ENCODE peak calls at places on chromosomes 1 and 21, in nine cellular contexts. One of them, this sample, is unnamed.

GRCh38 chr21:38223893-38224540 is 32.8 kb upstream of the KCNJ15 start:
- DNase-seq in coronary artery: no peak
- DNase-seq in RWPE2: no peak
- DNase-seq in PC-9: no peak
- DNase-seq in psoas muscle: no peak
- DNase-seq in heart right ventricle: no peak
- DNase-seq in CD8-positive, alpha-beta memory T cell: no peak
- DNase-seq in uterus: no peak
- DNase-seq in heart left ventricle: no peak
- DNase-seq in this sample: no peak

GRCh38 chr1:39900662-39901485 is 843 bp downstream of the MYCL start:
- DNase-seq in coronary artery: no peak
- DNase-seq in RWPE2: no peak
- DNase-seq in PC-9: peak
- DNase-seq in psoas muscle: no peak
- DNase-seq in heart right ventricle: peak
- DNase-seq in CD8-positive, alpha-beta memory T cell: no peak
- DNase-seq in uterus: no peak
- DNase-seq in heart left ventricle: peak
- DNase-seq in this sample: peak

GRCh38 chr1:161725888-161726630 is 4.7 kb downstream of the FCRLB start:
- DNase-seq in coronary artery: peak
- DNase-seq in RWPE2: peak
- DNase-seq in PC-9: peak
- DNase-seq in psoas muscle: peak
- DNase-seq in heart right ventricle: peak
- DNase-seq in CD8-positive, alpha-beta memory T cell: peak
- DNase-seq in uterus: peak
- DNase-seq in heart left ventricle: peak
- DNase-seq in this sample: peak

GRCh38 chr1:11324562-11324961 is 51.6 kb downstream of the UBIAD1 start:
- DNase-seq in coronary artery: no peak
- DNase-seq in RWPE2: no peak
- DNase-seq in PC-9: no peak
- DNase-seq in psoas muscle: no peak
- DNase-seq in heart right ventricle: no peak
- DNase-seq in CD8-positive, alpha-beta memory T cell: no peak
- DNase-seq in uterus: no peak
- DNase-seq in heart left ventricle: no peak
- DNase-seq in this sample: no peak

GRCh38 chr1:62433861-62434611 is 2.8 kb upstream of the USP1 start:
- DNase-seq in coronary artery: no peak
- DNase-seq in RWPE2: no peak
- DNase-seq in PC-9: no peak
- DNase-seq in psoas muscle: no peak
- DNase-seq in heart right ventricle: no peak
- DNase-seq in CD8-positive, alpha-beta memory T cell: no peak
- DNase-seq in uterus: no peak
- DNase-seq in heart left ventricle: no peak
- DNase-seq in this sample: no peak

GRCh38 chr1:89407355-89407754 is 43.5 kb downstream of the GBP6 start:
- DNase-seq in coronary artery: no peak
- DNase-seq in RWPE2: no peak
- DNase-seq in PC-9: no peak
- DNase-seq in psoas muscle: no peak
- DNase-seq in heart right ventricle: no peak
- DNase-seq in CD8-positive, alpha-beta memory T cell: no peak
- DNase-seq in uterus: no peak
- DNase-seq in heart left ventricle: no peak
- DNase-seq in this sample: no peak

GRCh38 chr1:155300553-155301329 is 497 bp downstream of the PKLR start:
- DNase-seq in coronary artery: no peak
- DNase-seq in RWPE2: no peak
- DNase-seq in PC-9: no peak
- DNase-seq in psoas muscle: no peak
- DNase-seq in heart right ventricle: no peak
- DNase-seq in CD8-positive, alpha-beta memory T cell: no peak
- DNase-seq in uterus: no peak
- DNase-seq in heart left ventricle: no peak
- DNase-seq in this sample: no peak

GRCh38 chr1:63747445-63747844 is 26.4 kb upstream of the ROR1 start:
- DNase-seq in coronary artery: no peak
- DNase-seq in RWPE2: no peak
- DNase-seq in PC-9: no peak
- DNase-seq in psoas muscle: no peak
- DNase-seq in heart right ventricle: peak
- DNase-seq in CD8-positive, alpha-beta memory T cell: no peak
- DNase-seq in uterus: no peak
- DNase-seq in heart left ventricle: no peak
- DNase-seq in this sample: no peak

GRCh38 chr1:218499021-218499691 is 154.0 kb downstream of the TGFB2 start:
- DNase-seq in coronary artery: no peak
- DNase-seq in RWPE2: no peak
- DNase-seq in PC-9: peak
- DNase-seq in psoas muscle: no peak
- DNase-seq in heart right ventricle: no peak
- DNase-seq in CD8-positive, alpha-beta memory T cell: no peak
- DNase-seq in uterus: no peak
- DNase-seq in heart left ventricle: no peak
- DNase-seq in this sample: no peak

GRCh38 chr1:53634571-53634979 is 104.4 kb downstream of the GLIS1 start:
- DNase-seq in coronary artery: peak
- DNase-seq in RWPE2: peak
- DNase-seq in PC-9: no peak
- DNase-seq in psoas muscle: no peak
- DNase-seq in heart right ventricle: no peak
- DNase-seq in CD8-positive, alpha-beta memory T cell: no peak
- DNase-seq in uterus: no peak
- DNase-seq in heart left ventricle: peak
- DNase-seq in this sample: no peak

GRCh38 chr1:53172751-53173498 is 23.7 kb upstream of the CPT2 start:
- DNase-seq in coronary artery: peak
- DNase-seq in RWPE2: no peak
- DNase-seq in PC-9: no peak
- DNase-seq in psoas muscle: no peak
- DNase-seq in heart right ventricle: no peak
- DNase-seq in CD8-positive, alpha-beta memory T cell: no peak
- DNase-seq in uterus: no peak
- DNase-seq in heart left ventricle: no peak
- DNase-seq in this sample: no peak

GRCh38 chr1:43704838-43705237 is 2.5 kb upstream of the ST3GAL3 start:
- DNase-seq in coronary artery: no peak
- DNase-seq in RWPE2: no peak
- DNase-seq in PC-9: no peak
- DNase-seq in psoas muscle: peak
- DNase-seq in heart right ventricle: peak
- DNase-seq in CD8-positive, alpha-beta memory T cell: no peak
- DNase-seq in uterus: no peak
- DNase-seq in heart left ventricle: no peak
- DNase-seq in this sample: no peak

GRCh38 chr1:221149111-221149510 is 269.9 kb downstream of the HLX start:
- DNase-seq in coronary artery: no peak
- DNase-seq in RWPE2: no peak
- DNase-seq in PC-9: no peak
- DNase-seq in psoas muscle: no peak
- DNase-seq in heart right ventricle: no peak
- DNase-seq in CD8-positive, alpha-beta memory T cell: no peak
- DNase-seq in uterus: no peak
- DNase-seq in heart left ventricle: no peak
- DNase-seq in this sample: no peak

GRCh38 chr1:173867141-173867752 is 542 bp downstream of the GAS5 start:
- DNase-seq in coronary artery: no peak
- DNase-seq in RWPE2: no peak
- DNase-seq in PC-9: no peak
- DNase-seq in psoas muscle: no peak
- DNase-seq in heart right ventricle: peak
- DNase-seq in CD8-positive, alpha-beta memory T cell: no peak
- DNase-seq in uterus: no peak
- DNase-seq in heart left ventricle: no peak
- DNase-seq in this sample: no peak

GRCh38 chr1:176803042-176803441 is 340.1 kb downstream of the PAPPA2 start:
- DNase-seq in coronary artery: no peak
- DNase-seq in RWPE2: no peak
- DNase-seq in PC-9: no peak
- DNase-seq in psoas muscle: no peak
- DNase-seq in heart right ventricle: no peak
- DNase-seq in CD8-positive, alpha-beta memory T cell: no peak
- DNase-seq in uterus: no peak
- DNase-seq in heart left ventricle: no peak
- DNase-seq in this sample: no peak

GRCh38 chr21:21324297-21324696 is 326.1 kb downstream of the NCAM2 start:
- DNase-seq in coronary artery: no peak
- DNase-seq in RWPE2: no peak
- DNase-seq in PC-9: no peak
- DNase-seq in psoas muscle: no peak
- DNase-seq in heart right ventricle: no peak
- DNase-seq in CD8-positive, alpha-beta memory T cell: no peak
- DNase-seq in uterus: no peak
- DNase-seq in heart left ventricle: no peak
- DNase-seq in this sample: no peak

GRCh38 chr1:147169171-147169570 is 3.1 kb downstream of the PRKAB2 start:
- DNase-seq in coronary artery: no peak
- DNase-seq in RWPE2: no peak
- DNase-seq in PC-9: no peak
- DNase-seq in psoas muscle: no peak
- DNase-seq in heart right ventricle: no peak
- DNase-seq in CD8-positive, alpha-beta memory T cell: no peak
- DNase-seq in uterus: no peak
- DNase-seq in heart left ventricle: no peak
- DNase-seq in this sample: no peak
- H3K27ac ChIP-seq in coronary artery: no peak
- H3K27ac ChIP-seq in RWPE2: peak
- H3K27ac ChIP-seq in PC-9: no peak
- H3K27ac ChIP-seq in psoas muscle: peak
- H3K27ac ChIP-seq in heart right ventricle: no peak
- H3K27ac ChIP-seq in CD8-positive, alpha-beta memory T cell: no peak
- H3K27ac ChIP-seq in uterus: peak
- H3K27ac ChIP-seq in heart left ventricle: no peak
- H3K27ac ChIP-seq in this sample: no peak

DNA sequence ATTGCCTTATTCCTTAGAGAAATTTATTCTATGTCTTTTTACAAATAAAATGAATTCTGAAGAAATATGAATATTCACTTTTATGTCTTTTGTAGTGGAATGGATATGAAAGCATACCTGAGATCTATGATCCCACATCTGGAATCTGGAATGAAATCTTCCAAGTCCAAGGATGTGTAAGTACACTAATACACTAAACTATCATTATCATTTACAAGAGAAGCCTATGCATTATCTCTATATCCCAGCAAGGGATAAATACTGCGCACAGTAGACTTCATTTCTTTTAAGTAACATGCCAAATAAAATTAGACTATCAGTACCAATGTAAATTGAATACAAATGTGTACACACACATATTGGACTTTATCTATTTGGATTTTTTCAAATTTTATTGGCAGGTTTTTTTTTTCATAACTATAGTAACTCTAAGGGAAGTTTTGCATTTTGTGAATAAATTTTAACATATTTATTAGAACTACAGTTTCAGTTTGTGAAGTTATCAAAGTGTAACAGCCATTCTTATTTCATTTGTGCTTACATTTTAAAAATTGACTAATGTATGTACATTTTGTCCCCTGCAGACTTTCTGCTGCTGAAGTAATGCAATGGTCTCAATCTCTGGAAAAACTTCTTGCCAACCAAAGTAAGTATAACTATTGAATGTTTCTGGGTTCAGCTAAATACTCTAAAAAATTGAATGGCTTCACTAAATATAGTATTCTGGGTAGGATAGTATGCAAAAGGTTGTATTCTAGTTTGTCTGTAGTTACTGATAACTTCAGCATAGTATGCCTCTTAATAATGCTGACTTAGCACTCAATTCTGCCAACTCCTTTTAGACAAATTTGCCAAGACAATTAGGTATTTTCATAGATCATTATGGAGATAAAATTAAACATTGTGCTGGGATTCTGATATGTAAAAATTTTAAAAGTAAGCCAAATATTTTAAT is 894 bp downstream of the RGS1 start:
- DNase-seq in coronary artery: no peak
- DNase-seq in RWPE2: no peak
- DNase-seq in PC-9: no peak
- DNase-seq in psoas muscle: no peak
- DNase-seq in heart right ventricle: no peak
- DNase-seq in CD8-positive, alpha-beta memory T cell: no peak
- DNase-seq in uterus: no peak
- DNase-seq in heart left ventricle: no peak
- DNase-seq in this sample: no peak
- H3K4me3 ChIP-seq in coronary artery: no peak
- H3K4me3 ChIP-seq in RWPE2: no peak
- H3K4me3 ChIP-seq in PC-9: no peak
- H3K4me3 ChIP-seq in psoas muscle: no peak
- H3K4me3 ChIP-seq in heart right ventricle: no peak
- H3K4me3 ChIP-seq in CD8-positive, alpha-beta memory T cell: peak
- H3K4me3 ChIP-seq in uterus: no peak
- H3K4me3 ChIP-seq in heart left ventricle: peak
- H3K4me3 ChIP-seq in this sample: peak

DNA sequence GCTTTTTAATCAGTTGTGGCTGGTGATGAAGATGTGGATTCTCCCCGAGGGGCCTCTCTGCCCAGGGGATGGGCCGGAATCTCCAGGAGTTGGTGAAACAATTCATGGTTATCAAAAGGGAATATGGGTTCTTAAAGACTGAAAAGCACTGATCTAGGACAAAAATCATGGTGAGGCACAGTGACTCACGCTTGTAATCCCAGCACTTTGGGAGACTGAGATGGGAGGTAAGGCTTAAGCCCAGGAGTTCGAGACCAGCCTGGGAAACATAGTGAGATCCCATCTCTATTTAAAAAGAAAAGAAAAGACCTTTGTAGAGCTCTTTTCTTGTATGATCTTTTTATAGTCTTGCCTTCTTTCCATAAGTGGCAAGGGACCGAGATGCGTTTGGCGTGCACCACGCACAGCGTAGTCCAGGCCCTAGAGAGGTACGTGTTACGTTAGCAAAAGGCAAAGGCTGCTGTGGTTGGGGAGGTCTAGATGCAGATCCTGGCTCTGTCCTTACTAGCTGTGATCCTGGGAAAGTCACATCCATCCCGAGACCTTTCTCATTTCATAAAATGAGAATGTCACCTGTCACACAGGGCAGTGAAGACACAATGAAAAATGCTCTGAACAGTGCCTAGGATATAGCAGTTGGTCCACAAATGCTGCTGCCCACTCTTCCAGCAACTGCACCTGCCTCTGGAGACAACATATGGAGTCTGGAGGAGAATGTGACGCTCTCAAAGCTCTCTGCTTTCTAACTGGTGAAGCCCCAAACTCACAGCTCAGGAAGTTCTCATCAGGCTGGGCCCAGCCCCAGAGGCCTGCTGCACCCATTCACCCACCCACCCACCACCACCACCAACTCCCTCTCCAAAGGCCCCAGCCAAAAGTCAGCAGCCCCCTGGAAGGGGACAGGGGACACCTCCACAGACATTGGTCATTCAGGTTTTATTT is 54.8 kb downstream of the KIF21B start:
- DNase-seq in coronary artery: no peak
- DNase-seq in RWPE2: no peak
- DNase-seq in PC-9: no peak
- DNase-seq in psoas muscle: no peak
- DNase-seq in heart right ventricle: no peak
- DNase-seq in CD8-positive, alpha-beta memory T cell: no peak
- DNase-seq in uterus: no peak
- DNase-seq in heart left ventricle: no peak
- DNase-seq in this sample: no peak
- H3K27ac ChIP-seq in coronary artery: no peak
- H3K27ac ChIP-seq in RWPE2: no peak
- H3K27ac ChIP-seq in PC-9: no peak
- H3K27ac ChIP-seq in psoas muscle: no peak
- H3K27ac ChIP-seq in heart right ventricle: no peak
- H3K27ac ChIP-seq in CD8-positive, alpha-beta memory T cell: no peak
- H3K27ac ChIP-seq in uterus: no peak
- H3K27ac ChIP-seq in heart left ventricle: no peak
- H3K27ac ChIP-seq in this sample: no peak

GRCh38 chr1:172109357-172109756 is 268.1 kb downstream of the DNM3 start:
- DNase-seq in coronary artery: no peak
- DNase-seq in RWPE2: no peak
- DNase-seq in PC-9: no peak
- DNase-seq in psoas muscle: no peak
- DNase-seq in heart right ventricle: no peak
- DNase-seq in CD8-positive, alpha-beta memory T cell: no peak
- DNase-seq in uterus: no peak
- DNase-seq in heart left ventricle: no peak
- DNase-seq in this sample: no peak
- H3K4me3 ChIP-seq in coronary artery: no peak
- H3K4me3 ChIP-seq in RWPE2: no peak
- H3K4me3 ChIP-seq in PC-9: no peak
- H3K4me3 ChIP-seq in psoas muscle: no peak
- H3K4me3 ChIP-seq in heart right ventricle: no peak
- H3K4me3 ChIP-seq in CD8-positive, alpha-beta memory T cell: no peak
- H3K4me3 ChIP-seq in uterus: no peak
- H3K4me3 ChIP-seq in heart left ventricle: no peak
- H3K4me3 ChIP-seq in this sample: no peak

This sample was measured in tibial artery.